ENCODE peak calls at places on chromosomes 11 and 22, in six cellular contexts. One of them, this sample, is unnamed.

GRCh38 chr11:24635588-24636290 is 138.9 kb downstream of the LUZP2 start:
- DNase-seq in body of pancreas: no peak
- DNase-seq in testis: no peak
- DNase-seq in astrocyte: peak
- DNase-seq in left ventricle myocardium inferior: no peak
- DNase-seq in fibroblast of lung: no peak
- DNase-seq in this sample: no peak

GRCh38 chr22:44455151-44455962 is 42.7 kb downstream of the RTL6 start:
- DNase-seq in body of pancreas: peak
- DNase-seq in testis: peak
- DNase-seq in astrocyte: no peak
- DNase-seq in left ventricle myocardium inferior: no peak
- DNase-seq in fibroblast of lung: no peak
- DNase-seq in this sample: no peak

GRCh38 chr11:65497141-65498041 is 1.5 kb upstream of the MALAT1 start:
- DNase-seq in body of pancreas: peak
- DNase-seq in testis: peak
- DNase-seq in astrocyte: peak
- DNase-seq in left ventricle myocardium inferior: peak
- DNase-seq in fibroblast of lung: peak
- DNase-seq in this sample: peak

GRCh38 chr11:29564501-29564900 is 452.3 kb downstream of the KCNA4 start:
- DNase-seq in body of pancreas: no peak
- DNase-seq in testis: no peak
- DNase-seq in astrocyte: no peak
- DNase-seq in left ventricle myocardium inferior: no peak
- DNase-seq in fibroblast of lung: no peak
- DNase-seq in this sample: no peak

GRCh38 chr22:40183029-40183581 is 5.4 kb downstream of the TNRC6B start:
- DNase-seq in body of pancreas: peak
- DNase-seq in testis: no peak
- DNase-seq in astrocyte: peak
- DNase-seq in left ventricle myocardium inferior: no peak
- DNase-seq in fibroblast of lung: peak
- DNase-seq in this sample: peak

GRCh38 chr11:2746401-2747230 is 46.8 kb upstream of the KCNQ1OT1 start:
- DNase-seq in body of pancreas: peak
- DNase-seq in testis: no peak
- DNase-seq in astrocyte: no peak
- DNase-seq in left ventricle myocardium inferior: peak
- DNase-seq in fibroblast of lung: no peak
- DNase-seq in this sample: no peak

GRCh38 chr11:103433380-103433779 is 324.2 kb downstream of the DYNC2H1 start:
- DNase-seq in body of pancreas: no peak
- DNase-seq in testis: no peak
- DNase-seq in astrocyte: peak
- DNase-seq in left ventricle myocardium inferior: no peak
- DNase-seq in fibroblast of lung: peak
- DNase-seq in this sample: peak

GRCh38 chr11:126443120-126443519 is 87.6 kb downstream of the ST3GAL4 start:
- DNase-seq in body of pancreas: no peak
- DNase-seq in testis: no peak
- DNase-seq in astrocyte: no peak
- DNase-seq in left ventricle myocardium inferior: no peak
- DNase-seq in fibroblast of lung: no peak
- DNase-seq in this sample: no peak

GRCh38 chr11:117820071-117820470 is 4.5 kb downstream of the FXYD2 start:
- DNase-seq in body of pancreas: no peak
- DNase-seq in testis: no peak
- DNase-seq in astrocyte: no peak
- DNase-seq in left ventricle myocardium inferior: no peak
- DNase-seq in fibroblast of lung: no peak
- DNase-seq in this sample: no peak

GRCh38 chr11:31303644-31304043 is 65.9 kb downstream of the DCDC1 start:
- DNase-seq in body of pancreas: peak
- DNase-seq in testis: no peak
- DNase-seq in astrocyte: no peak
- DNase-seq in left ventricle myocardium inferior: no peak
- DNase-seq in fibroblast of lung: no peak
- DNase-seq in this sample: no peak

GRCh38 chr11:130217632-130218031 is 58.0 kb downstream of the ST14 start:
- DNase-seq in body of pancreas: no peak
- DNase-seq in testis: peak
- DNase-seq in astrocyte: no peak
- DNase-seq in left ventricle myocardium inferior: no peak
- DNase-seq in fibroblast of lung: no peak
- DNase-seq in this sample: no peak

GRCh38 chr22:19986410-19987341 is 29.9 kb downstream of the ARVCF start:
- DNase-seq in body of pancreas: peak
- DNase-seq in testis: peak
- DNase-seq in astrocyte: peak
- DNase-seq in left ventricle myocardium inferior: peak
- DNase-seq in fibroblast of lung: peak
- DNase-seq in this sample: peak

GRCh38 chr11:75383246-75383645 is 16.1 kb upstream of the RPS3 start:
- DNase-seq in body of pancreas: no peak
- DNase-seq in testis: no peak
- DNase-seq in astrocyte: no peak
- DNase-seq in left ventricle myocardium inferior: no peak
- DNase-seq in fibroblast of lung: no peak
- DNase-seq in this sample: no peak

GRCh38 chr11:67492801-67493547 is 10.1 kb downstream of the AIP start:
- DNase-seq in body of pancreas: no peak
- DNase-seq in testis: peak
- DNase-seq in astrocyte: no peak
- DNase-seq in left ventricle myocardium inferior: no peak
- DNase-seq in fibroblast of lung: no peak
- DNase-seq in this sample: no peak

GRCh38 chr11:102293873-102294601 is 23.2 kb upstream of the BIRC3 start:
- DNase-seq in body of pancreas: no peak
- DNase-seq in testis: no peak
- DNase-seq in astrocyte: no peak
- DNase-seq in left ventricle myocardium inferior: no peak
- DNase-seq in fibroblast of lung: peak
- DNase-seq in this sample: peak

GRCh38 chr11:10725114-10725906 is 25.7 kb upstream of the CTR9 start:
- DNase-seq in body of pancreas: no peak
- DNase-seq in testis: no peak
- DNase-seq in astrocyte: peak
- DNase-seq in left ventricle myocardium inferior: no peak
- DNase-seq in fibroblast of lung: peak
- DNase-seq in this sample: peak

GRCh38 chr11:127058524-127058923 is 58.0 kb upstream of the KIRREL3 start:
- DNase-seq in body of pancreas: no peak
- DNase-seq in testis: no peak
- DNase-seq in astrocyte: no peak
- DNase-seq in left ventricle myocardium inferior: no peak
- DNase-seq in fibroblast of lung: no peak
- DNase-seq in this sample: no peak

GRCh38 chr11:22688914-22689313 is 22.5 kb downstream of the GAS2 start:
- DNase-seq in body of pancreas: no peak
- DNase-seq in testis: no peak
- DNase-seq in astrocyte: no peak
- DNase-seq in left ventricle myocardium inferior: no peak
- DNase-seq in fibroblast of lung: no peak
- DNase-seq in this sample: no peak

GRCh38 chr11:45926001-45926401 is 3.5 kb downstream of the LARGE2 start:
- DNase-seq in body of pancreas: no peak
- DNase-seq in testis: no peak
- DNase-seq in astrocyte: no peak
- DNase-seq in left ventricle myocardium inferior: peak
- DNase-seq in fibroblast of lung: no peak
- DNase-seq in this sample: no peak

GRCh38 chr11:76637491-76638266 is 32.9 kb downstream of the LRRC32 start:
- DNase-seq in body of pancreas: peak
- DNase-seq in testis: no peak
- DNase-seq in astrocyte: no peak
- DNase-seq in left ventricle myocardium inferior: peak
- DNase-seq in fibroblast of lung: no peak
- DNase-seq in this sample: no peak

GRCh38 chr22:45881524-45881875 is 95.5 kb downstream of the WNT7B start:
- DNase-seq in body of pancreas: no peak
- DNase-seq in testis: no peak
- DNase-seq in astrocyte: no peak
- DNase-seq in left ventricle myocardium inferior: no peak
- DNase-seq in fibroblast of lung: no peak
- DNase-seq in this sample: no peak

GRCh38 chr11:38169286-38169685 is 1571.2 kb upstream of the RAG2 start:
- DNase-seq in body of pancreas: no peak
- DNase-seq in testis: no peak
- DNase-seq in astrocyte: peak
- DNase-seq in left ventricle myocardium inferior: no peak
- DNase-seq in fibroblast of lung: peak
- DNase-seq in this sample: peak

GRCh38 chr11:104522650-104523049 is 358.7 kb upstream of the PDGFD start:
- DNase-seq in body of pancreas: peak
- DNase-seq in testis: no peak
- DNase-seq in astrocyte: peak
- DNase-seq in left ventricle myocardium inferior: no peak
- DNase-seq in fibroblast of lung: peak
- DNase-seq in this sample: peak

GRCh38 chr11:43908191-43908590 is 27.6 kb downstream of the ALKBH3 start:
- DNase-seq in body of pancreas: no peak
- DNase-seq in testis: no peak
- DNase-seq in astrocyte: no peak
- DNase-seq in left ventricle myocardium inferior: no peak
- DNase-seq in fibroblast of lung: no peak
- DNase-seq in this sample: no peak

GRCh38 chr11:27291954-27292641 is 70.9 kb downstream of the CCDC34 start:
- DNase-seq in body of pancreas: peak
- DNase-seq in testis: no peak
- DNase-seq in astrocyte: peak
- DNase-seq in left ventricle myocardium inferior: no peak
- DNase-seq in fibroblast of lung: no peak
- DNase-seq in this sample: peak

GRCh38 chr11:66857927-66858185 is 992 bp downstream of the LRFN4 start:
- DNase-seq in body of pancreas: no peak
- DNase-seq in testis: no peak
- DNase-seq in astrocyte: no peak
- DNase-seq in left ventricle myocardium inferior: no peak
- DNase-seq in fibroblast of lung: no peak
- DNase-seq in this sample: no peak

GRCh38 chr11:68010058-68011041 is at the start of gene ALDH3B1:
- DNase-seq in body of pancreas: peak
- DNase-seq in testis: peak
- DNase-seq in astrocyte: peak
- DNase-seq in left ventricle myocardium inferior: peak
- DNase-seq in fibroblast of lung: peak
- DNase-seq in this sample: peak

GRCh38 chr11:90438069-90438468 is 215.2 kb upstream of the CHORDC1 start:
- DNase-seq in body of pancreas: no peak
- DNase-seq in testis: no peak
- DNase-seq in astrocyte: no peak
- DNase-seq in left ventricle myocardium inferior: no peak
- DNase-seq in fibroblast of lung: no peak
- DNase-seq in this sample: no peak
- H3K4me3 ChIP-seq in body of pancreas: no peak
- H3K4me3 ChIP-seq in testis: no peak
- H3K4me3 ChIP-seq in astrocyte: no peak
- H3K4me3 ChIP-seq in left ventricle myocardium inferior: no peak
- H3K4me3 ChIP-seq in fibroblast of lung: no peak
- H3K4me3 ChIP-seq in this sample: no peak

GRCh38 chr11:134155946-134156865 is 67.6 kb downstream of the NCAPD3 start:
- DNase-seq in body of pancreas: no peak
- DNase-seq in testis: no peak
- DNase-seq in astrocyte: no peak
- DNase-seq in left ventricle myocardium inferior: no peak
- DNase-seq in fibroblast of lung: no peak
- DNase-seq in this sample: no peak

GRCh38 chr11:134155456-134155855 is 68.3 kb downstream of the NCAPD3 start:
- DNase-seq in body of pancreas: no peak
- DNase-seq in testis: no peak
- DNase-seq in astrocyte: no peak
- DNase-seq in left ventricle myocardium inferior: no peak
- DNase-seq in fibroblast of lung: no peak
- DNase-seq in this sample: no peak

GRCh38 chr11:134152692-134153091 is 71.1 kb downstream of the NCAPD3 start:
- DNase-seq in body of pancreas: peak
- DNase-seq in testis: peak
- DNase-seq in astrocyte: no peak
- DNase-seq in left ventricle myocardium inferior: no peak
- DNase-seq in fibroblast of lung: no peak
- DNase-seq in this sample: no peak

GRCh38 chr11:134153147-134153905 is 70.4 kb downstream of the NCAPD3 start:
- DNase-seq in body of pancreas: no peak
- DNase-seq in testis: peak
- DNase-seq in astrocyte: no peak
- DNase-seq in left ventricle myocardium inferior: no peak
- DNase-seq in fibroblast of lung: no peak
- DNase-seq in this sample: no peak

GRCh38 chr11:134154441-134154840 is 69.3 kb downstream of the NCAPD3 start:
- DNase-seq in body of pancreas: no peak
- DNase-seq in testis: no peak
- DNase-seq in astrocyte: no peak
- DNase-seq in left ventricle myocardium inferior: no peak
- DNase-seq in fibroblast of lung: no peak
- DNase-seq in this sample: no peak
- TF ChIP-seq CTCF in body of pancreas: no peak
- TF ChIP-seq CTCF in testis: no peak
- TF ChIP-seq CTCF in astrocyte: no peak
- TF ChIP-seq CTCF in left ventricle myocardium inferior: no peak
- TF ChIP-seq CTCF in fibroblast of lung: no peak
- TF ChIP-seq CTCF in this sample: no peak

DNA sequence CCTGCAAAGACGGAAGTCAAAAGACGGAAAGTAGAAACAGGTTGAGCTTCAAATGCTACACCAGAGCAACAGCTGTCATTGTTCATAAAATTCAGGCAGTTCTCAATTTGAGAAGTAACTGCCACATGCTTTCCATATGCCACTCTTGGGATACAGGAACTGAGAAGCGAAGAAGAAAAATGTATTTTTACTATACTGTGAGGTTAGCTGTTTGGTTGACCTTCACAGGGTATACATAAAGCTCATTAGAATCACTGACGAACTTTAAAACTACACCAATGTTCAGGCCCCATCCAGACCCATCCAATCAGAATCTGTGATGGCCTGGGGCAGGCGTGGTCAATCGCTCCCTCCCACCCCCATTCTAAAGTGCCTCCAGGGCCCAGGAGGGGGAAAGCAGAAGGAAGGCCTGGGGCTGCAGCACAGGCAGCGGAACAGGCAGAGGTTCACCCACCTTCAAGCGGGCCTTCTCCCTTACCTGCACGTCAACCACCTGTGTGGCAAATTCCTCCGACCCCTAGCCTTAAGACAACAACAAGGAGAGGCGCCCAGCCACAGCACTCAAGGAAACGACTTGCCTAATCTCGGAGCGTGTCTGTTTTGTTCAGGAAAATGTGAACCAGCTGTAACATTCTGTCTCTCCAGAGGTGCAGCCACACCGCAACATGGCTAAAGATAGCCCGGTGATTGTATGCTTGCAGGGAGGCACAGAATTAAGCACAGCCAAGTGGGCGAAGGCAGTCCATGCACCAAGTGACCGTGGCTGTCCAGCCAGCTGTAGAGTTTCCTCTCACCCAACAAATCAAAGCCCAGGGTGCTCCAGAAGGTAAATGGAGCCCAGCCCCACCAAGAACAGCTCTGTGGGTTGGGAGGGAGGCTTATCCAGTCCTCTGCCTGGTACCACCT is 82.6 kb downstream of the MICAL3 start:
- DNase-seq in body of pancreas: no peak
- DNase-seq in testis: no peak
- DNase-seq in astrocyte: no peak
- DNase-seq in left ventricle myocardium inferior: no peak
- DNase-seq in fibroblast of lung: no peak
- DNase-seq in this sample: no peak
- H3K4me3 ChIP-seq in body of pancreas: no peak
- H3K4me3 ChIP-seq in testis: no peak
- H3K4me3 ChIP-seq in astrocyte: no peak
- H3K4me3 ChIP-seq in left ventricle myocardium inferior: peak
- H3K4me3 ChIP-seq in fibroblast of lung: no peak
- H3K4me3 ChIP-seq in this sample: no peak

GRCh38 chr11:287821-288327 is 1.1 kb upstream of the PGGHG start:
- DNase-seq in body of pancreas: no peak
- DNase-seq in testis: no peak
- DNase-seq in astrocyte: no peak
- DNase-seq in left ventricle myocardium inferior: peak
- DNase-seq in fibroblast of lung: no peak
- DNase-seq in this sample: no peak
- TF ChIP-seq CTCF in body of pancreas: no peak
- TF ChIP-seq CTCF in testis: no peak
- TF ChIP-seq CTCF in astrocyte: no peak
- TF ChIP-seq CTCF in left ventricle myocardium inferior: no peak
- TF ChIP-seq CTCF in fibroblast of lung: no peak
- TF ChIP-seq CTCF in this sample: no peak